ENCODE peak calls at places on chromosomes 12 and 14, in seven cellular contexts. L, H, M, W, D, S and E are unnamed samples. For H3K4me1, the result is how much of the 10 kb centered on the place peaks cover.

GRCh38 chr12:42094277-42094676 is 50.4 kb downstream of the GXYLT1 start:
- DNase-seq in L (no peak), H (no peak), M (no peak), W (no peak), D (no peak), S (no peak), E (peak)

GRCh38 chr14:78170203-78170602 is at the start of gene NRXN3:
- DNase-seq in L (no peak), H (no peak), M (no peak), W (no peak), D (peak), S (peak), E (no peak)

GRCh38 chr12:112307219-112308062 is 74.8 kb downstream of the HECTD4 start:
- DNase-seq in L (no peak), H (no peak), M (no peak), W (no peak), D (no peak), S (no peak), E (no peak)

GRCh38 chr14:75825147-75825592 is 156.6 kb downstream of the TGFB3 start:
- DNase-seq in L (no peak), H (no peak), M (no peak), W (no peak), D (no peak), S (no peak), E (no peak)

GRCh38 chr12:66405395-66405794 is 103.1 kb downstream of the HELB start:
- DNase-seq in L (no peak), H (no peak), M (no peak), W (no peak), D (no peak), S (no peak), E (no peak)

GRCh38 chr12:26555139-26555538 is 277.9 kb downstream of the ITPR2 start:
- DNase-seq in L (no peak), H (no peak), M (no peak), W (no peak), D (no peak), S (no peak), E (no peak)

GRCh38 chr14:36751116-36751515 is 89.5 kb downstream of the PAX9 start:
- DNase-seq in L (no peak), H (no peak), M (no peak), W (no peak), D (peak), S (no peak), E (no peak)

GRCh38 chr14:30034049-30034635 is 106.5 kb upstream of the PRKD1 start:
- DNase-seq in L (no peak), H (no peak), M (no peak), W (no peak), D (no peak), S (no peak), E (no peak)

GRCh38 chr14:75515631-75515999 is 6.7 kb upstream of the BATF start:
- DNase-seq in L (no peak), H (no peak), M (no peak), W (no peak), D (no peak), S (no peak), E (no peak)

GRCh38 chr12:123150273-123150803 is 552 bp downstream of the PITPNM2 start:
- DNase-seq in L (peak), H (peak), M (peak), W (peak), D (peak), S (no peak), E (no peak)

GRCh38 chr12:3594966-3595365 is 104.0 kb downstream of the PRMT8 start:
- DNase-seq in L (no peak), H (no peak), M (no peak), W (no peak), D (no peak), S (no peak), E (no peak)

GRCh38 chr14:32345311-32345771 is 16.2 kb downstream of the AKAP6 start:
- DNase-seq in L (no peak), H (no peak), M (no peak), W (no peak), D (peak), S (no peak), E (peak)

GRCh38 chr12:50986961-50987737 is 34.8 kb downstream of the HIGD1C start:
- DNase-seq in L (no peak), H (peak), M (no peak), W (no peak), D (peak), S (no peak), E (peak)

GRCh38 chr12:121958521-121959240 is 40.3 kb downstream of the CFAP251 start:
- DNase-seq in L (no peak), H (no peak), M (no peak), W (no peak), D (no peak), S (no peak), E (no peak)

GRCh38 chr12:121961195-121961879 is 42.9 kb downstream of the CFAP251 start:
- DNase-seq in L (no peak), H (no peak), M (no peak), W (no peak), D (no peak), S (no peak), E (no peak)

GRCh38 chr12:121957831-121958515 is 39.6 kb downstream of the CFAP251 start:
- DNase-seq in L (no peak), H (no peak), M (no peak), W (no peak), D (no peak), S (no peak), E (no peak)

GRCh38 chr12:121963341-121964018 is 45.1 kb downstream of the CFAP251 start:
- DNase-seq in L (no peak), H (no peak), M (no peak), W (no peak), D (no peak), S (no peak), E (no peak)

GRCh38 chr12:121960541-121960940 is 42.1 kb downstream of the CFAP251 start:
- DNase-seq in L (no peak), H (no peak), M (no peak), W (no peak), D (no peak), S (no peak), E (no peak)
- H3K27ac ChIP-seq in L (no peak), H (no peak), M (no peak), W (no peak), D (no peak), S (no peak), E (no peak)

GRCh38 chr12:107509421-107509820 is 176.2 kb upstream of the PWP1 start:
- DNase-seq in L (no peak), H (no peak), M (no peak), W (no peak), D (no peak), S (no peak), E (no peak)
- H3K4me3 ChIP-seq in L (no peak), H (no peak), M (no peak), W (no peak), D (no peak), S (no peak), E (no peak)

GRCh38 chr14:95311752-95312151 is 8.0 kb downstream of the CLMN start:
- DNase-seq in L (no peak), H (no peak), M (peak), W (no peak), D (no peak), S (peak), E (no peak)
- H3K4me1 ChIP-seq in L (half or more), H (under half), M (under half), W (under half), D (under half), S (under half), E (under half)

GRCh38 chr12:16604853-16605252 is 1.1 kb downstream of the LMO3 start:
- DNase-seq in L (no peak), H (no peak), M (no peak), W (no peak), D (no peak), S (no peak), E (no peak)
- H3K27ac ChIP-seq in L (peak), H (no peak), M (peak), W (no peak), D (peak), S (peak), E (no peak)

DNA sequence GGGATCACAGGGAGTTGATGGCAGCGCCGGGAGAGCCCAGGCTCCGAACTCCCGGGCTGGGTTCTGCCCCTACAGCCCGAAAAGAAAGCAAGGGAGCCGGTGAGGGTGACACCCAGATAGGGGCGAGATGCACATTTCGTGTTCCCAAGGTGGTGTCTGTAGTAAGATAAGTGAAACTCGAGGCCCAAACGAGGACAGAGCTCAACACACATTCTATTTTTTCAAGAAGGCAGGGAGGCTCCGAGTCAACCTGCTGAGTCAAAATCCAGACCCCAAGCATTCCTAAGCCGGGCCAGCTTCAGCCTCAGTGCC is 24.2 kb upstream of the YY1 start:
- DNase-seq in L (no peak), H (no peak), M (no peak), W (no peak), D (no peak), S (no peak), E (no peak)
- H3K4me3 ChIP-seq in L (peak), H (peak), M (peak), W (peak), D (peak), S (peak), E (peak)

GRCh38 chr12:62751844-62752155 is 183.2 kb downstream of the PPM1H start:
- DNase-seq in L (no peak), H (no peak), M (no peak), W (no peak), D (no peak), S (no peak), E (no peak)
- H3K4me1 ChIP-seq in L (under half), H (under half), M (under half), W (under half), D (under half), S (under half), E (under half)

GRCh38 chr14:61671086-61671485 is 24.2 kb upstream of the HIF1A start:
- DNase-seq in L (no peak), H (no peak), M (no peak), W (no peak), D (no peak), S (no peak), E (peak)
- H3K27ac ChIP-seq in L (no peak), H (no peak), M (no peak), W (no peak), D (peak), S (peak), E (peak)

GRCh38 chr14:61928300-61928699 is 166.1 kb downstream of the SNAPC1 start:
- DNase-seq in L (no peak), H (no peak), M (no peak), W (no peak), D (no peak), S (no peak), E (no peak)

GRCh38 chr14:61925043-61925442 is 162.8 kb downstream of the SNAPC1 start:
- DNase-seq in L (no peak), H (no peak), M (no peak), W (no peak), D (no peak), S (no peak), E (no peak)

GRCh38 chr14:61927521-61927920 is 165.3 kb downstream of the SNAPC1 start:
- DNase-seq in L (no peak), H (no peak), M (no peak), W (no peak), D (no peak), S (no peak), E (no peak)

GRCh38 chr14:61925732-61926445 is 163.7 kb downstream of the SNAPC1 start:
- DNase-seq in L (no peak), H (no peak), M (no peak), W (no peak), D (no peak), S (no peak), E (no peak)

GRCh38 chr14:61927015-61927414 is 164.8 kb downstream of the SNAPC1 start:
- DNase-seq in L (no peak), H (no peak), M (no peak), W (no peak), D (no peak), S (no peak), E (no peak)
- H3K4me3 ChIP-seq in L (no peak), H (no peak), M (no peak), W (no peak), D (no peak), S (no peak), E (no peak)

GRCh38 chr12:57237653-57237951 is 8.1 kb downstream of the SHMT2 start:
- DNase-seq in L (no peak), H (no peak), M (no peak), W (no peak), D (no peak), S (no peak), E (no peak)
- H3K4me1 ChIP-seq in L (half or more), H (under half), M (under half), W (under half), D (under half), S (under half), E (under half)

GRCh38 chr14:68377056-68377455 is 415.8 kb downstream of the ZFP36L1 start:
- DNase-seq in L (no peak), H (no peak), M (no peak), W (no peak), D (no peak), S (no peak), E (no peak)
- H3K27ac ChIP-seq in L (peak), H (peak), M (peak), W (peak), D (peak), S (peak), E (no peak)